ENCODE peak calls at places on chromosomes 3 and 15, in nine cellular contexts. U is A549, X is HL-60, F is HCT116, J is Panc1, M is GM23338, I is SK-N-SH, Y is HepG2, D is GM12878. P is an unnamed sample.

GRCh38 chr3:100506355-100506754 is 13.9 kb downstream of the TMEM45A start:
- DNase-seq in U (no peak), X (no peak), F (no peak), J (no peak), M (no peak), I (no peak), Y (no peak), D (no peak), P (no peak)

GRCh38 chr15:26720546-26720945 is 52.3 kb downstream of the GABRB3 start:
- DNase-seq in U (no peak), X (no peak), F (no peak), J (no peak), M (peak), I (no peak), Y (no peak), D (no peak), P (no peak)

GRCh38 chr3:101928890-101929289 is 79.6 kb downstream of the NFKBIZ start:
- DNase-seq in U (no peak), X (no peak), F (no peak), J (peak), M (no peak), I (no peak), Y (no peak), D (no peak), P (no peak)

GRCh38 chr3:52983336-52983807 is 62.5 kb downstream of the SFMBT1 start:
- DNase-seq in U (no peak), X (peak), F (no peak), J (no peak), M (no peak), I (no peak), Y (no peak), D (peak), P (no peak)

GRCh38 chr3:42051384-42052131 is 39.6 kb upstream of the TRAK1 start:
- DNase-seq in U (no peak), X (no peak), F (no peak), J (no peak), M (no peak), I (no peak), Y (no peak), D (no peak), P (peak)

GRCh38 chr15:64247906-64248541 is 85.2 kb upstream of the PPIB start:
- DNase-seq in U (peak), X (peak), F (peak), J (peak), M (peak), I (peak), Y (peak), D (peak), P (peak)

GRCh38 chr3:148232409-148232808 is 465.3 kb upstream of the AGTR1 start:
- DNase-seq in U (no peak), X (no peak), F (no peak), J (no peak), M (no peak), I (no peak), Y (no peak), D (no peak), P (no peak)

GRCh38 chr15:20348900-20349773 is 192.5 kb downstream of the GOLGA6L6 start:
- DNase-seq in U (no peak), X (no peak), F (no peak), J (no peak), M (no peak), I (no peak), Y (no peak), D (no peak), P (no peak)

GRCh38 chr3:150960708-150961684 is 11.5 kb downstream of the CLRN1 start:
- DNase-seq in U (no peak), X (no peak), F (no peak), J (no peak), M (no peak), I (no peak), Y (no peak), D (no peak), P (no peak)

GRCh38 chr15:26453914-26454313 is 319.0 kb downstream of the GABRB3 start:
- DNase-seq in U (no peak), X (no peak), F (no peak), J (no peak), M (peak), I (no peak), Y (no peak), D (no peak), P (no peak)

GRCh38 chr3:171982829-171983228 is 56.5 kb upstream of the FNDC3B start:
- DNase-seq in U (no peak), X (no peak), F (no peak), J (no peak), M (no peak), I (no peak), Y (no peak), D (no peak), P (no peak)

GRCh38 chr3:126358038-126358815 is 1.0 kb upstream of the KLF15 start:
- DNase-seq in U (no peak), X (no peak), F (no peak), J (no peak), M (peak), I (no peak), Y (no peak), D (no peak), P (no peak)

GRCh38 chr3:129829640-129830039 is 63.9 kb downstream of the TMCC1 start:
- DNase-seq in U (peak), X (peak), F (peak), J (peak), M (peak), I (peak), Y (peak), D (no peak), P (no peak)

GRCh38 chr3:110808630-110809029 is 263.0 kb upstream of the NECTIN3 start:
- DNase-seq in U (no peak), X (no peak), F (no peak), J (no peak), M (no peak), I (no peak), Y (no peak), D (no peak), P (no peak)

GRCh38 chr15:54083501-54083900 is 105.3 kb downstream of the UNC13C start:
- DNase-seq in U (no peak), X (no peak), F (no peak), J (no peak), M (no peak), I (no peak), Y (no peak), D (no peak), P (no peak)

DNA sequence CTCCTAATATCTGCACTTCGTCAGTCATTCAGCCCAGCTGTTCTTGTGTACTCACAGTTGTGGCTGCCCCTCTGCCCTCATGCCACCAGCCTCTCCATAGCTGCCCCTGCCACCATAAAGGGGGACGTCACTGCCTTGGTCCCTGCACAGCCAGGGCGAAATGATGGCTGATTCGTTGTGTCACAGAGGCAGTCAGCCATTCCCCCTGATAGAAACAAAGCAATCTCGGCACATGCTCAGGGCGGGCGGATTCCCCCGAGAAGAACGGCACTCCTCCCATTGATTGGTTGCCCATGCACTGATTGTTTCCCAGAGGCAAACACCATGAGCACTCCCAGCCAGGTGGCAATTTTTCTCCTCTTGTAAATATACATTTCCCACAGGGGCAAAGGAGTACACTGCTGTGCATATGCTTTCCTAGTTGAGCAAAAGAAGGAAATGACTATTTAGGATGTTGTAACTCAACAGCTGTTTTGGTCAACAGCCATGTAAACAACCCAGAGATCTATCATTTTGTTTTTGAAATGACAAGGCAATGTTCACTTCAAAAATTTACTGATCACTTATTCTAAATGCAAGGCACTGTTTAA is 56.5 kb downstream of the KY start:
- DNase-seq in U (no peak), X (no peak), F (no peak), J (no peak), M (no peak), I (no peak), Y (no peak), D (no peak), P (no peak)
- TF ChIP-seq REST in U (no peak), X (no peak), F (no peak), J (no peak), M (no peak), I (no peak), Y (no peak), D (no peak), P (no peak)

GRCh38 chr3:55486101-55486856 is 827 bp downstream of the WNT5A start:
- DNase-seq in U (no peak), X (no peak), F (no peak), J (no peak), M (peak), I (peak), Y (no peak), D (no peak), P (no peak)
- TF ChIP-seq REST in U (no peak), X (no peak), F (no peak), J (no peak), M (no peak), I (no peak), Y (no peak), D (no peak), P (no peak)

GRCh38 chr15:99985878-99986277 is 252.6 kb upstream of the LYSMD4 start:
- DNase-seq in U (no peak), X (no peak), F (no peak), J (no peak), M (no peak), I (no peak), Y (no peak), D (no peak), P (no peak)

GRCh38 chr15:99987119-99987506 is 253.9 kb upstream of the LYSMD4 start:
- DNase-seq in U (no peak), X (no peak), F (no peak), J (no peak), M (no peak), I (no peak), Y (no peak), D (no peak), P (no peak)

GRCh38 chr15:99986297-99987118 is 253.3 kb upstream of the LYSMD4 start:
- DNase-seq in U (no peak), X (peak), F (no peak), J (no peak), M (no peak), I (no peak), Y (no peak), D (no peak), P (no peak)

GRCh38 chr15:99989095-99989494 is 255.9 kb upstream of the LYSMD4 start:
- DNase-seq in U (no peak), X (no peak), F (no peak), J (no peak), M (no peak), I (no peak), Y (no peak), D (no peak), P (no peak)

DNA sequence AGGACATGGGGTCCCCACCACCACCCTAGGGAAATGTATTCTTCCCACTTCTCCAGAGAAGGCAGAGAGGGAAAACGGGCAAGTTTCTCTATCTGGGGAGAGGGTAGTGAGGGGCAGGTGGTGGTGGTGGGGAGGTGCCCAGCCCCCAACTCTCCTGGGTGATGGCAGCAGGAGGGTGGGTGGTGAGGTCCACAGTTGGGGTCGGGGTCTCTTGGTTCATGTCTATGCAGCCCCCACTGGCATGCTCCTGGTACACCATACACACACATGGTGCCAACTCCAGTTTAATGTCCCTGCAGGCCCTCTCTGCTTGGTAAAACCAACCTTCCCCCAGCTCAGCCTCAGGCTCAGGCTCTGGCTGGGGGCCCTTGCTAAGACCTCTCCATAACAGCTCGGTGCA is 254.5 kb upstream of the LYSMD4 start:
- DNase-seq in U (no peak), X (no peak), F (no peak), J (no peak), M (no peak), I (no peak), Y (no peak), D (no peak), P (no peak)
- TF ChIP-seq REST in U (no peak), X (no peak), F (no peak), J (no peak), M (no peak), I (no peak), Y (no peak), D (no peak), P (no peak)

GRCh38 chr15:56693761-56694160 is 39.5 kb downstream of the ZNF280D start:
- DNase-seq in U (no peak), X (no peak), F (no peak), J (no peak), M (no peak), I (no peak), Y (no peak), D (no peak), P (no peak)
- TF ChIP-seq REST in U (no peak), X (no peak), F (no peak), J (no peak), M (no peak), I (no peak), Y (no peak), D (no peak), P (no peak)

GRCh38 chr3:89098964-89099585 is 8.3 kb upstream of the EPHA3 start:
- DNase-seq in U (peak), X (peak), F (peak), J (no peak), M (peak), I (peak), Y (peak), D (no peak), P (peak)
- TF ChIP-seq REST in U (no peak), X (no peak), F (no peak), J (no peak), M (no peak), I (no peak), Y (no peak), D (no peak), P (no peak)

DNA sequence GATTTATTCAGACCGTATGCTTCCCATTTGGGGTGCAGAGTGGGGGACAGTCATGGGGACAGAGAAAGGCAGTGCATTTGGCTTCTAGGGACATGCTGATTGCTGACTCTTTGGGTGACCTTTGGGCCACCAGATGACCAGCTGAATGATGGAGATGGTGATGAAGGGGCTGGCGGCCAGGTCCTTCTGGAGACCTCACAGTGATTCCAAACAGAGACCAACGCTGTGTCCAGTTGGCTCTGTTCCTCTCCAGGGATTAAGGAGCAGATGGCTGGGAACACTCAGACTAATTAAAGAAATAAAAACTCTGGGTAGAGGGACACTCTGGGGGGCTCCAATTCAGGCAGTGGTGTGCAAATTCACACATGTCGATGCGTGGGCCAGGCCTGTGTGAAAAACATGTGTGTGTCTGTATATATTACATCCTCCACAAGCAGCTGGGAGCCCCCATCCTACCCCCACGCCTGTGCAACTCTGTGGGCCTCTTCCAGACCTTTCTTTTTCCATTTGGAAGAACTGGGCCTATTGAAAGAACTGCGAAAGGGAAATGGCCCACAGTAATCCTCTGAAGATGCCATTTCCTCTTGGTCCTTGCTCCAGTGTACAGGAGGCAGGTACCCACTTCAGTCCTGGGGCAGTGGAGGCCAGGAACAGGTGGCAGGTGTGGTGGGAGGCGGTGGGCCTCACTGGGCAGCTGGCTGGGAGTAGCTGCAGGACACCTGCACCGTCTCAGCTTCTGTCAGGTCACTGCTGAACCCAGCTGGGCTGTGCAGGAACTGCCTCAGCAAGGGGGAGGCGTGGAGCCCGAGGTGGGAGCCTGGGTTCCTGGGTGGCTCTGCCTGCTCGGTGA is 8.9 kb downstream of the XIRP1 start:
- DNase-seq in U (no peak), X (no peak), F (no peak), J (no peak), M (no peak), I (no peak), Y (no peak), D (no peak), P (no peak)
- TF ChIP-seq REST in U (no peak), X (no peak), F (no peak), J (no peak), M (no peak), I (no peak), Y (no peak), D (no peak), P (no peak)

GRCh38 chr3:152446495-152446894 is 177.8 kb downstream of the MBNL1 start:
- DNase-seq in U (no peak), X (no peak), F (no peak), J (no peak), M (no peak), I (no peak), Y (no peak), D (no peak), P (no peak)
- TF ChIP-seq REST in U (no peak), X (no peak), F (no peak), J (no peak), M (no peak), I (no peak), Y (no peak), D (no peak), P (no peak)

DNA sequence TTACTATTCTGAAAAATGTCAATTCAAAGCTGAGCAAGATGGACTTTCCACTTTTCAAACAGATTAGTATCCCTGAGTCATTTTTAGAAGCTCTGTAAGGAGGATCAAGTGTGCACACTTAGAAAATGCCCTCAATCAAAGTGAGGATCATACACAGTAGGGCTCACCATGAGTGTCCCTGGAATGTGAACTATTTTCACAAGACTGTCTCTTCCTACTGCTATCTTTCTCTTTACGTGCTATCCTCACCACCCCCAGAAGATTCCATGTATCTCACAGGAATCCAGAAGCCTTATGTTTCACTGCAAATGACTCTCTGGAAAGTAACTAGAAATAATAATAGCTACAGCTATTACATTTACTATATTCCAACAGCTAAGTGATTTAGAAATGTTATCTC is 349.9 kb upstream of the TGFBR2 start:
- DNase-seq in U (no peak), X (no peak), F (no peak), J (no peak), M (no peak), I (no peak), Y (peak), D (no peak), P (no peak)
- TF ChIP-seq REST in U (no peak), X (no peak), F (no peak), J (no peak), M (no peak), I (no peak), Y (no peak), D (no peak), P (no peak)

GRCh38 chr15:80095959-80096358 is 36.5 kb downstream of the ZFAND6 start:
- DNase-seq in U (no peak), X (no peak), F (no peak), J (no peak), M (no peak), I (no peak), Y (no peak), D (no peak), P (no peak)

GRCh38 chr15:80090879-80091503 is 31.5 kb downstream of the ZFAND6 start:
- DNase-seq in U (peak), X (no peak), F (no peak), J (no peak), M (no peak), I (no peak), Y (no peak), D (no peak), P (no peak)

GRCh38 chr15:80090041-80090440 is 30.6 kb downstream of the ZFAND6 start:
- DNase-seq in U (no peak), X (no peak), F (no peak), J (no peak), M (no peak), I (no peak), Y (no peak), D (no peak), P (no peak)

GRCh38 chr15:80095511-80095910 is 36.0 kb downstream of the ZFAND6 start:
- DNase-seq in U (no peak), X (no peak), F (no peak), J (no peak), M (no peak), I (no peak), Y (no peak), D (no peak), P (no peak)

GRCh38 chr15:80093854-80094418 is 34.5 kb downstream of the ZFAND6 start:
- DNase-seq in U (no peak), X (no peak), F (no peak), J (no peak), M (peak), I (peak), Y (no peak), D (no peak), P (no peak)
- TF ChIP-seq REST in U (no peak), X (no peak), F (no peak), J (no peak), M (no peak), I (no peak), Y (no peak), D (no peak), P (no peak)

P was measured in K562.